ENCODE peak calls at places on chromosomes 4 and X, in six cellular contexts. One of them, this sample, is unnamed.

GRCh38 chr4:47837582-47838294 is at the start of gene CORIN:
- DNase-seq in kidney tubule cell: peak
- DNase-seq in iris pigment epithelial cell: no peak
- DNase-seq in suprapubic skin: peak
- DNase-seq in aorta: no peak
- DNase-seq in AG08395: peak
- DNase-seq in this sample: no peak

GRCh38 chr4:26351685-26352084 is 30.9 kb downstream of the RBPJ start:
- DNase-seq in kidney tubule cell: no peak
- DNase-seq in iris pigment epithelial cell: no peak
- DNase-seq in suprapubic skin: no peak
- DNase-seq in aorta: no peak
- DNase-seq in AG08395: no peak
- DNase-seq in this sample: no peak

GRCh38 chrX:15328131-15328530 is 7.2 kb downstream of the PIGA start:
- DNase-seq in kidney tubule cell: no peak
- DNase-seq in iris pigment epithelial cell: no peak
- DNase-seq in suprapubic skin: no peak
- DNase-seq in aorta: no peak
- DNase-seq in AG08395: no peak
- DNase-seq in this sample: no peak

GRCh38 chr4:117400039-117400835 is 314.9 kb upstream of the TRAM1L1 start:
- DNase-seq in kidney tubule cell: peak
- DNase-seq in iris pigment epithelial cell: peak
- DNase-seq in suprapubic skin: no peak
- DNase-seq in aorta: no peak
- DNase-seq in AG08395: peak
- DNase-seq in this sample: no peak

GRCh38 chrX:134836497-134836968 is 154.3 kb upstream of the SMIM10 start:
- DNase-seq in kidney tubule cell: peak
- DNase-seq in iris pigment epithelial cell: peak
- DNase-seq in suprapubic skin: no peak
- DNase-seq in aorta: no peak
- DNase-seq in AG08395: no peak
- DNase-seq in this sample: no peak

GRCh38 chr4:184306470-184306869 is 88.8 kb upstream of the ENPP6 start:
- DNase-seq in kidney tubule cell: no peak
- DNase-seq in iris pigment epithelial cell: no peak
- DNase-seq in suprapubic skin: no peak
- DNase-seq in aorta: no peak
- DNase-seq in AG08395: no peak
- DNase-seq in this sample: no peak

GRCh38 chrX:9466711-9467110 is 1.9 kb downstream of the TBL1X start:
- DNase-seq in kidney tubule cell: peak
- DNase-seq in iris pigment epithelial cell: no peak
- DNase-seq in suprapubic skin: no peak
- DNase-seq in aorta: no peak
- DNase-seq in AG08395: no peak
- DNase-seq in this sample: no peak

GRCh38 chrX:45172890-45173289 is 27.8 kb downstream of the DIPK2B start:
- DNase-seq in kidney tubule cell: peak
- DNase-seq in iris pigment epithelial cell: peak
- DNase-seq in suprapubic skin: no peak
- DNase-seq in aorta: no peak
- DNase-seq in AG08395: peak
- DNase-seq in this sample: no peak

GRCh38 chr4:162706051-162706450 is 460.6 kb downstream of the NAF1 start:
- DNase-seq in kidney tubule cell: no peak
- DNase-seq in iris pigment epithelial cell: no peak
- DNase-seq in suprapubic skin: no peak
- DNase-seq in aorta: no peak
- DNase-seq in AG08395: no peak
- DNase-seq in this sample: no peak

GRCh38 chrX:137033774-137034507 is at the start of gene GPR101:
- DNase-seq in kidney tubule cell: no peak
- DNase-seq in iris pigment epithelial cell: no peak
- DNase-seq in suprapubic skin: no peak
- DNase-seq in aorta: no peak
- DNase-seq in AG08395: no peak
- DNase-seq in this sample: no peak

GRCh38 chr4:105896461-105896939 is 1.2 kb downstream of the NPNT start:
- DNase-seq in kidney tubule cell: peak
- DNase-seq in iris pigment epithelial cell: no peak
- DNase-seq in suprapubic skin: no peak
- DNase-seq in aorta: no peak
- DNase-seq in AG08395: no peak
- DNase-seq in this sample: no peak

GRCh38 chr4:25800253-25800652 is 62.5 kb downstream of the SEL1L3 start:
- DNase-seq in kidney tubule cell: no peak
- DNase-seq in iris pigment epithelial cell: peak
- DNase-seq in suprapubic skin: no peak
- DNase-seq in aorta: no peak
- DNase-seq in AG08395: no peak
- DNase-seq in this sample: no peak

GRCh38 chrX:43557792-43558191 is 98.3 kb upstream of the MAOA start:
- DNase-seq in kidney tubule cell: peak
- DNase-seq in iris pigment epithelial cell: peak
- DNase-seq in suprapubic skin: no peak
- DNase-seq in aorta: peak
- DNase-seq in AG08395: peak
- DNase-seq in this sample: peak

GRCh38 chr4:145339075-145339725 is 142.5 kb upstream of the SMAD1 start:
- DNase-seq in kidney tubule cell: no peak
- DNase-seq in iris pigment epithelial cell: no peak
- DNase-seq in suprapubic skin: no peak
- DNase-seq in aorta: no peak
- DNase-seq in AG08395: no peak
- DNase-seq in this sample: no peak

GRCh38 chr4:20687894-20688293 is 12.4 kb upstream of the PACRGL start:
- DNase-seq in kidney tubule cell: peak
- DNase-seq in iris pigment epithelial cell: peak
- DNase-seq in suprapubic skin: no peak
- DNase-seq in aorta: no peak
- DNase-seq in AG08395: peak
- DNase-seq in this sample: peak

GRCh38 chr4:163592207-163592606 is 97.7 kb downstream of the TMA16 start:
- DNase-seq in kidney tubule cell: no peak
- DNase-seq in iris pigment epithelial cell: no peak
- DNase-seq in suprapubic skin: no peak
- DNase-seq in aorta: no peak
- DNase-seq in AG08395: no peak
- DNase-seq in this sample: no peak

GRCh38 chr4:7650606-7651400 is 216.1 kb upstream of the PSAPL1 start:
- DNase-seq in kidney tubule cell: no peak
- DNase-seq in iris pigment epithelial cell: peak
- DNase-seq in suprapubic skin: no peak
- DNase-seq in aorta: peak
- DNase-seq in AG08395: no peak
- DNase-seq in this sample: peak

GRCh38 chrX:121365572-121366161 is 318.3 kb downstream of the GLUD2 start:
- DNase-seq in kidney tubule cell: peak
- DNase-seq in iris pigment epithelial cell: no peak
- DNase-seq in suprapubic skin: no peak
- DNase-seq in aorta: no peak
- DNase-seq in AG08395: no peak
- DNase-seq in this sample: no peak

GRCh38 chrX:49039598-49040375 is 3.4 kb downstream of the TFE3 start:
- DNase-seq in kidney tubule cell: peak
- DNase-seq in iris pigment epithelial cell: peak
- DNase-seq in suprapubic skin: peak
- DNase-seq in aorta: peak
- DNase-seq in AG08395: peak
- DNase-seq in this sample: peak

GRCh38 chr4:85522277-85522676 is 47.3 kb downstream of the ARHGAP24 start:
- DNase-seq in kidney tubule cell: no peak
- DNase-seq in iris pigment epithelial cell: no peak
- DNase-seq in suprapubic skin: no peak
- DNase-seq in aorta: no peak
- DNase-seq in AG08395: no peak
- DNase-seq in this sample: no peak

GRCh38 chr4:144646523-144647094 is 653 bp downstream of the HHIP start:
- DNase-seq in kidney tubule cell: peak
- DNase-seq in iris pigment epithelial cell: no peak
- DNase-seq in suprapubic skin: no peak
- DNase-seq in aorta: no peak
- DNase-seq in AG08395: no peak
- DNase-seq in this sample: no peak

GRCh38 chrX:139112432-139112831 is 400.9 kb upstream of the FGF13 start:
- DNase-seq in kidney tubule cell: peak
- DNase-seq in iris pigment epithelial cell: peak
- DNase-seq in suprapubic skin: no peak
- DNase-seq in aorta: no peak
- DNase-seq in AG08395: peak
- DNase-seq in this sample: peak

GRCh38 chr4:26061248-26061986 is 147.4 kb downstream of the SMIM20 start:
- DNase-seq in kidney tubule cell: peak
- DNase-seq in iris pigment epithelial cell: peak
- DNase-seq in suprapubic skin: no peak
- DNase-seq in aorta: no peak
- DNase-seq in AG08395: no peak
- DNase-seq in this sample: no peak

GRCh38 chr4:152988721-152989553 is 52.8 kb downstream of the FHDC1 start:
- DNase-seq in kidney tubule cell: no peak
- DNase-seq in iris pigment epithelial cell: no peak
- DNase-seq in suprapubic skin: no peak
- DNase-seq in aorta: no peak
- DNase-seq in AG08395: no peak
- DNase-seq in this sample: no peak

GRCh38 chrX:119726900-119727555 is 31.4 kb upstream of the SOWAHD start:
- DNase-seq in kidney tubule cell: no peak
- DNase-seq in iris pigment epithelial cell: peak
- DNase-seq in suprapubic skin: no peak
- DNase-seq in aorta: no peak
- DNase-seq in AG08395: no peak
- DNase-seq in this sample: no peak

GRCh38 chr4:182354106-182354505 is 110.9 kb downstream of the TENM3 start:
- DNase-seq in kidney tubule cell: no peak
- DNase-seq in iris pigment epithelial cell: no peak
- DNase-seq in suprapubic skin: no peak
- DNase-seq in aorta: no peak
- DNase-seq in AG08395: no peak
- DNase-seq in this sample: no peak

GRCh38 chrX:18983711-18984380 is at the start of gene PHKA2:
- DNase-seq in kidney tubule cell: peak
- DNase-seq in iris pigment epithelial cell: no peak
- DNase-seq in suprapubic skin: peak
- DNase-seq in aorta: peak
- DNase-seq in AG08395: peak
- DNase-seq in this sample: no peak

GRCh38 chrX:13123857-13124345 is 79.5 kb upstream of the FAM9C start:
- DNase-seq in kidney tubule cell: no peak
- DNase-seq in iris pigment epithelial cell: peak
- DNase-seq in suprapubic skin: no peak
- DNase-seq in aorta: no peak
- DNase-seq in AG08395: no peak
- DNase-seq in this sample: no peak

GRCh38 chr4:177107288-177107901 is 202.3 kb upstream of the NEIL3 start:
- DNase-seq in kidney tubule cell: peak
- DNase-seq in iris pigment epithelial cell: no peak
- DNase-seq in suprapubic skin: no peak
- DNase-seq in aorta: no peak
- DNase-seq in AG08395: peak
- DNase-seq in this sample: peak

GRCh38 chr4:153418581-153418980 is 47.6 kb upstream of the TMEM131L start:
- DNase-seq in kidney tubule cell: no peak
- DNase-seq in iris pigment epithelial cell: peak
- DNase-seq in suprapubic skin: no peak
- DNase-seq in aorta: no peak
- DNase-seq in AG08395: no peak
- DNase-seq in this sample: no peak

GRCh38 chr4:40333921-40334352 is 1.2 kb upstream of the CHRNA9 start:
- DNase-seq in kidney tubule cell: peak
- DNase-seq in iris pigment epithelial cell: peak
- DNase-seq in suprapubic skin: no peak
- DNase-seq in aorta: no peak
- DNase-seq in AG08395: peak
- DNase-seq in this sample: peak

GRCh38 chrX:46407036-46407752 is 138.0 kb downstream of the ZNF674 start:
- DNase-seq in kidney tubule cell: no peak
- DNase-seq in iris pigment epithelial cell: no peak
- DNase-seq in suprapubic skin: no peak
- DNase-seq in aorta: no peak
- DNase-seq in AG08395: no peak
- DNase-seq in this sample: no peak

GRCh38 chr4:181301735-181302380 is 941.3 kb upstream of the TENM3 start:
- DNase-seq in kidney tubule cell: peak
- DNase-seq in iris pigment epithelial cell: peak
- DNase-seq in suprapubic skin: no peak
- DNase-seq in aorta: no peak
- DNase-seq in AG08395: peak
- DNase-seq in this sample: no peak

This sample was measured in stromal cell of bone marrow.